ENCODE peak calls at places on chromosomes 3 and 15, in four cellular contexts. W, G, Y and A are unnamed samples.

GRCh38 chr3:9014189-9014588 is 50.9 kb upstream of the RAD18 start:
- DNase-seq in W (no peak), G (no peak), Y (no peak), A (no peak)

GRCh38 chr3:140341817-140342403 is 336.0 kb upstream of the TRIM42 start:
- DNase-seq in W (peak; percentile 94), G (no peak), Y (no peak), A (peak; percentile 92)

GRCh38 chr3:138449490-138449889 is 15.1 kb downstream of the ESYT3 start:
- DNase-seq in W (no peak), G (no peak), Y (no peak), A (no peak)

GRCh38 chr15:83320831-83321230 is 36.4 kb upstream of the BNC1 start:
- DNase-seq in W (no peak), G (no peak), Y (no peak), A (no peak)

GRCh38 chr3:115512565-115513410 is 110.5 kb upstream of the GAP43 start:
- DNase-seq in W (peak; percentile 83), G (peak; percentile 68), Y (peak; percentile 26), A (peak; percentile 76)

GRCh38 chr15:68404056-68404798 is 27.7 kb downstream of the ITGA11 start:
- DNase-seq in W (no peak), G (no peak), Y (no peak), A (no peak)

GRCh38 chr3:46110701-46111493 is 83.6 kb upstream of the XCR1 start:
- DNase-seq in W (peak; percentile 55), G (peak; percentile 4), Y (peak; percentile 8), A (no peak)

GRCh38 chr3:101976473-101976872 is 127.2 kb downstream of the NFKBIZ start:
- DNase-seq in W (peak; percentile 3), G (no peak), Y (no peak), A (no peak)

GRCh38 chr15:74417230-74417629 is 16.5 kb downstream of the SEMA7A start:
- DNase-seq in W (no peak), G (no peak), Y (no peak), A (peak; percentile 39)

GRCh38 chr3:78906245-78906644 is 861.6 kb downstream of the ROBO1 start:
- DNase-seq in W (peak; percentile 92), G (peak; percentile 5), Y (no peak), A (peak; percentile 29)

GRCh38 chr3:190326361-190326760 is 4.1 kb upstream of the CLDN1 start:
- DNase-seq in W (no peak), G (no peak), Y (no peak), A (no peak)

GRCh38 chr3:15797600-15798303 is at the start of gene ANKRD28:
- DNase-seq in W (peak; percentile 17), G (peak; percentile 72), Y (peak; percentile 41), A (no peak)

GRCh38 chr3:177107840-177108239 is 89.4 kb downstream of the TBL1XR1 start:
- DNase-seq in W (no peak), G (no peak), Y (no peak), A (no peak)

GRCh38 chr3:116391296-116392201 is 53.7 kb downstream of the LSAMP start:
- DNase-seq in W (no peak), G (no peak), Y (no peak), A (no peak)

GRCh38 chr3:8595252-8595934 is 49.2 kb downstream of the SSUH2 start:
- DNase-seq in W (no peak), G (no peak), Y (peak; percentile 6), A (no peak)

GRCh38 chr15:62404194-62404985 is 239.3 kb upstream of the C2CD4B start:
- DNase-seq in W (no peak), G (no peak), Y (no peak), A (no peak)

GRCh38 chr3:159634414-159634813 is 354.2 kb upstream of the IL12A start:
- DNase-seq in W (peak; percentile 90), G (no peak), Y (no peak), A (no peak)

GRCh38 chr3:116007000-116007399 is 383.7 kb downstream of the GAP43 start:
- DNase-seq in W (no peak), G (no peak), Y (no peak), A (no peak)